ENCODE peak calls at places on chromosomes 7 and 10, in eight cellular contexts. S is HCT116; U is HL-60; V is progenitor cell of endocrine pancreas; K is GM13977; D is CD4-positive, alpha-beta T cell; R is cardiac fibroblast; Q is NB4. G is an unnamed sample.

GRCh38 chr10:60821661-60822060 is 43.4 kb downstream of the CDK1 start:
- DNase-seq in U (no peak), S (no peak), Q (no peak), K (no peak), V (no peak), D (no peak), R (no peak), G (peak)

GRCh38 chr7:82481499-82482097 is 38.0 kb upstream of the CACNA2D1 start:
- DNase-seq in V (no peak), S (peak), D (no peak), R (peak), Q (peak), K (peak), U (no peak), G (peak)

GRCh38 chr10:21173433-21173963 is 276.4 kb upstream of the NEBL start:
- DNase-seq in R (no peak), V (no peak), D (no peak), K (no peak), Q (no peak), U (no peak), S (no peak), G (no peak)

GRCh38 chr7:149776305-149776704 is 2.9 kb upstream of the ZNF467 start:
- DNase-seq in V (no peak), S (no peak), R (peak), U (no peak), K (no peak), Q (no peak), D (no peak), G (peak)

GRCh38 chr7:1351881-1352625 is 107.2 kb downstream of the MICALL2 start:
- DNase-seq in U (no peak), R (no peak), S (no peak), Q (no peak), D (no peak), K (no peak), V (no peak), G (no peak)

GRCh38 chr7:157693071-157693520 is 356.3 kb downstream of the DNAJB6 start:
- DNase-seq in U (no peak), D (no peak), V (no peak), R (no peak), S (no peak), K (no peak), Q (no peak), G (no peak)

GRCh38 chr10:78435484-78436222 is 402.0 kb downstream of the RPS24 start:
- DNase-seq in K (no peak), D (no peak), U (no peak), R (no peak), V (no peak), Q (no peak), S (no peak), G (no peak)

GRCh38 chr7:74275401-74275881 is 13.8 kb upstream of the CLIP2 start:
- DNase-seq in Q (peak), D (no peak), U (no peak), S (no peak), R (no peak), K (no peak), V (peak), G (no peak)

GRCh38 chr10:47047577-47048532 is 136.6 kb downstream of the PTPN20 start:
- DNase-seq in K (peak), Q (peak), S (peak), R (peak), D (peak), U (peak), V (peak), G (peak)

GRCh38 chr10:18516851-18517250 is 134.5 kb downstream of the NSUN6 start:
- DNase-seq in Q (no peak), K (no peak), D (no peak), U (no peak), S (no peak), V (no peak), R (no peak), G (no peak)

GRCh38 chr7:116193329-116194087 is 16.8 kb upstream of the TES start:
- DNase-seq in K (no peak), U (no peak), Q (no peak), R (peak), V (no peak), D (no peak), S (no peak), G (no peak)

GRCh38 chr7:94412762-94413322 is 18.1 kb downstream of the COL1A2 start:
- DNase-seq in K (no peak), V (no peak), S (no peak), R (no peak), D (no peak), Q (no peak), U (no peak), G (no peak)

GRCh38 chr10:121698336-121698735 is 100.1 kb upstream of the FGFR2 start:
- DNase-seq in K (no peak), R (no peak), V (no peak), Q (no peak), S (no peak), D (no peak), U (no peak), G (no peak)

GRCh38 chr10:121077331-121077730 is 226.2 kb downstream of the WDR11 start:
- DNase-seq in K (no peak), D (no peak), Q (peak), R (no peak), S (no peak), U (peak), V (no peak), G (no peak)

GRCh38 chr10:42753507-42754154 is 29.0 kb upstream of the BMS1 start:
- DNase-seq in R (no peak), S (no peak), D (no peak), U (no peak), K (no peak), V (no peak), Q (peak), G (no peak)

GRCh38 chr7:140899883-140900282 is 24.8 kb downstream of the BRAF start:
- DNase-seq in V (no peak), R (no peak), S (no peak), K (no peak), U (no peak), Q (no peak), D (no peak), G (no peak)

GRCh38 chr10:12405342-12406320 is 56.3 kb downstream of the CAMK1D start:
- DNase-seq in V (no peak), D (no peak), Q (no peak), K (no peak), R (no peak), U (no peak), S (no peak), G (peak)

GRCh38 chr7:133770863-133771492 is 356.2 kb upstream of the LRGUK start:
- DNase-seq in Q (no peak), U (no peak), V (no peak), K (no peak), R (peak), D (no peak), S (no peak), G (peak)

GRCh38 chr7:125651823-125652528 is 722.4 kb upstream of the POT1 start:
- DNase-seq in D (no peak), U (no peak), R (no peak), Q (no peak), K (no peak), S (no peak), V (no peak), G (no peak)

GRCh38 chr10:103544657-103545310 is 51.3 kb downstream of the NEURL1 start:
- DNase-seq in D (no peak), V (no peak), U (no peak), K (no peak), R (no peak), S (no peak), Q (no peak), G (no peak)

GRCh38 chr7:25669300-25669781 is 441.1 kb upstream of the NPVF start:
- DNase-seq in S (no peak), K (no peak), U (no peak), D (no peak), Q (no peak), R (no peak), V (no peak), G (no peak)

GRCh38 chr10:48461623-48462481 is 143.0 kb downstream of the ARHGAP22 start:
- DNase-seq in K (no peak), S (no peak), V (no peak), D (no peak), U (no peak), Q (no peak), R (no peak), G (no peak)

GRCh38 chr7:158008267-158008666 is 579.4 kb downstream of the PTPRN2 start:
- DNase-seq in D (no peak), Q (no peak), S (no peak), U (no peak), R (no peak), V (no peak), K (no peak), G (no peak)

GRCh38 chr7:6385110-6385792 is 62.5 kb downstream of the DAGLB start:
- DNase-seq in D (no peak), U (no peak), S (peak), K (no peak), R (peak), V (no peak), Q (no peak), G (peak)

GRCh38 chr10:14879055-14879800 is 562 bp downstream of the SUV39H2 start:
- DNase-seq in V (no peak), K (no peak), Q (peak), U (peak), D (no peak), R (peak), S (no peak), G (no peak)

GRCh38 chr10:17147884-17148494 is 18.4 kb upstream of the CUBN start:
- DNase-seq in R (peak), D (no peak), K (no peak), Q (no peak), S (no peak), U (no peak), V (no peak), G (peak)

GRCh38 chr10:14142631-14143270 is 188.0 kb downstream of the FRMD4A start:
- DNase-seq in K (no peak), R (no peak), U (no peak), Q (no peak), S (no peak), D (no peak), V (no peak), G (no peak)

GRCh38 chr7:51029586-51030230 is 247.0 kb upstream of the GRB10 start:
- DNase-seq in Q (no peak), S (no peak), K (no peak), R (peak), D (no peak), U (no peak), V (no peak), G (peak)

GRCh38 chr7:141785711-141786552 is 4.1 kb upstream of the TAS2R5 start:
- DNase-seq in Q (peak), D (no peak), R (peak), S (peak), K (peak), V (no peak), U (peak), G (peak)

GRCh38 chr10:7432884-7433726 is 22.3 kb upstream of the SFMBT2 start:
- DNase-seq in K (no peak), S (no peak), D (no peak), Q (no peak), R (no peak), V (no peak), U (no peak), G (no peak)

GRCh38 chr10:133379801-133380666 is 972 bp downstream of the PAOX start:
- DNase-seq in U (no peak), D (no peak), V (no peak), S (no peak), R (no peak), Q (no peak), K (no peak), G (no peak)

GRCh38 chr10:16794005-16794404 is 23.2 kb downstream of the RSU1 start:
- DNase-seq in R (no peak), Q (no peak), K (no peak), U (no peak), V (no peak), D (no peak), S (no peak), G (no peak)

GRCh38 chr10:23192741-23193434 is 776 bp downstream of the PTF1A start:
- DNase-seq in U (no peak), V (peak), D (no peak), K (no peak), Q (no peak), S (no peak), R (no peak), G (no peak)

GRCh38 chr10:71911296-71911954 is 52.8 kb upstream of the CHST3 start:
- DNase-seq in U (no peak), S (no peak), R (peak), D (no peak), K (no peak), Q (no peak), V (no peak), G (peak)

GRCh38 chr10:16933799-16934198 is 116.6 kb upstream of the RSU1 start:
- DNase-seq in Q (no peak), V (no peak), U (no peak), K (no peak), R (peak), D (no peak), S (no peak), G (no peak)

GRCh38 chr10:62738916-62739315 is 65.6 kb upstream of the ADO start:
- DNase-seq in V (no peak), U (no peak), D (no peak), R (no peak), Q (no peak), K (no peak), S (no peak), G (peak)

GRCh38 chr7:1204460-1204859 is 28.2 kb upstream of the UNCX start:
- DNase-seq in S (no peak), U (no peak), D (no peak), V (no peak), R (no peak), Q (no peak), K (no peak), G (no peak)

GRCh38 chr7:23074443-23075244 is 30.9 kb upstream of the KLHL7 start:
- DNase-seq in K (no peak), R (no peak), S (no peak), Q (no peak), V (no peak), U (no peak), D (no peak), G (peak)

GRCh38 chr10:33783078-33783477 is 448.6 kb upstream of the NRP1 start:
- DNase-seq in V (no peak), S (no peak), R (no peak), K (no peak), D (no peak), Q (no peak), U (no peak), G (no peak)

GRCh38 chr7:107931740-107932515 is 40.9 kb downstream of the DLD start:
- DNase-seq in U (no peak), S (no peak), K (no peak), V (no peak), R (no peak), Q (no peak), D (no peak), G (no peak)

GRCh38 chr10:119872860-119873671 is 423 bp upstream of the MCMBP start:
- DNase-seq in V (peak), S (peak), U (peak), K (peak), R (peak), D (peak), Q (peak), G (peak)
- TF ChIP-seq CTCF in V (no peak), S (no peak), U (no peak), K (no peak), R (no peak), D (no peak), Q (no peak), G (no peak)

DNA sequence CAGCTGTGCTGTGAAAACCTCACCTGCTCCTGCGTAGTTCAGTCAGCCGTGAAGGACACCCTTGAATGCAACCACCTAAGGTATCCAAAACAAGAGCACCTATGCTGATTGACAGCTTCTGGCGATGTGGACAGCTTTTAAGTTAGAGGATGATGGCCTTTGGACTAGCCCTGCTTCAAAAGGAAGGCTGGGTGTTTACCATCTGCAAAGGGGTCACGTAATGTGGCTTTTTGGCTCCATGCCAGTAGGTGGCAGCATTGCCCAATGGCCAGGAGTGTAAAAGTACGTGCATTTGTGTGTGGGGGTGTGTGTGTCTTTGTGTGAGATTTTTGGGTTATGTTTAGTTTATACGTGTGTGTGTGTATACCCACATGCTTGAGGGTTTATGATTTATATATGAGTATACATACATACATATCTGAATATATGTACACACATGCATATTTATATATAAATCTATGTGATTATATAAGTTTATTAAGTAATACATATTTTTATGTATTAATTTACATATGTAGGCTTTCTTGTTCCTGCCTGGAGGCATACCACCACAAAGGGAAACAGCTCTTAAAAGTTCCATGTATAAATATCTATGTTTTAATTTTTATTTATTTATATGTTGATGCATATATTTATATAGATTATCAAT is 236.3 kb upstream of the ANKRD30A start:
- DNase-seq in S (peak), K (peak), U (peak), V (peak), Q (peak), R (peak), D (no peak), G (peak)
- TF ChIP-seq CTCF in S (peak), K (peak), U (peak), V (peak), Q (peak), R (no peak), D (peak), G (peak)

GRCh38 chr10:70324341-70324861 is 40.6 kb upstream of the NPFFR1 start:
- DNase-seq in D (no peak), U (no peak), R (no peak), V (no peak), S (no peak), K (peak), Q (no peak), G (no peak)

GRCh38 chr10:70323143-70323696 is 39.4 kb upstream of the NPFFR1 start:
- DNase-seq in S (no peak), R (no peak), K (no peak), U (no peak), Q (peak), D (no peak), V (no peak), G (no peak)

GRCh38 chr10:70321897-70322890 is 38.4 kb upstream of the NPFFR1 start:
- DNase-seq in V (no peak), U (no peak), K (no peak), Q (no peak), S (no peak), R (no peak), D (no peak), G (no peak)

GRCh38 chr10:70324951-70325781 is 41.4 kb upstream of the NPFFR1 start:
- DNase-seq in V (no peak), R (no peak), Q (no peak), U (no peak), K (no peak), D (no peak), S (no peak), G (no peak)

DNA sequence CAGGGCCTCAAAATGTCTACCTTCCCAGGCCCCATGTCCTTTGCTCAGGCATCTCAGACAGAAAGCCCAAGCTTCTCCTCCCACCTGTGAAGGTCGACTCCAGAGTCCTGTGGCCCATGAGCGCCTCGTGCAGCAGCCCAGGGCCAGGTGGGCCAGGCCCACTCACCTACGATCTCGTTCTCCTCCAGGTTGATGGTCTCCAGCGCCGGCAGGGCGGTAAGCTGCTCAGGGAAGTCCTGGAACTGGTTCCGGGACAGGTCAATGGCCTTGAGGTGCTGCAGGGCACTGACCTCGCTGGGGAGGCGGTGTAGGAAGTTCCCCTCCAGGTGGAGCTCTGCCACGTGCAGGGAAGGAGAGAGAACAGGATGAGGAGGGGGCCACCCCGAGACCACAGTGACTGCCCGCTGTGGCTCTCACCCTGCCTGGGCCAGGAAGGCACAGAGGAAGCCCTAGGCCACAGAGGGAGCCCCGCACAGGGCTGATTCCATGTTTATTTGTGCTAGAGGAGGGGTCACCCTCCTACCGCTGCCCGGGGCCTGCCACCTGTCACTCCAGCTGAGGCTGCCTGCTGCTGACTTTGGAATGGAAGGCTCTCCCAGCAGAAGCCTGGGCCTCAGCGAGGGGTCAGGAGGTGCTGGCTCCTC is 40.0 kb upstream of the NPFFR1 start:
- DNase-seq in U (no peak), Q (no peak), S (no peak), D (no peak), K (no peak), R (no peak), V (no peak), G (no peak)
- TF ChIP-seq CTCF in U (no peak), Q (no peak), S (no peak), D (no peak), K (peak), R (no peak), V (no peak), G (no peak)

DNA sequence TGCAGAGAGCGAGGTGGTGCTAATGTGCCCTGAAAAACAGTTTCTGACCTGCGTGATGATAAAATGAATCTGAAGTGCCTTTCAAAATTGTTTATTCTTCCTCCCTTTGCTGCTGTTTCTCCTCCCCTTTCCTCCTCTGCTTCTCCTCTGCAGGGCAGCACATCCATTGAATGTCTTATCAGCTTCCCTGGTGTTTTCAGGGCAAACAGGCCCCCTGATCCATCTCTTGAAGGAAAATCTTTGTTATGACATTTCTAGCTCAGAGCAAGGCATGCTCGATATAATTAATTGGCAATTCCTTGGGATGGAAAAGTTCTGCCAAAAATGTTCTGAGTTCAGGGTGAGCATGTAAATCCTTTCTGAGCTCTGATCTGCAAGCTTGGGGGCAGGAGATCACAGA is 364.2 kb upstream of the ZNF32 start:
- DNase-seq in V (no peak), K (no peak), Q (no peak), R (no peak), D (no peak), U (no peak), S (no peak), G (no peak)
- TF ChIP-seq CTCF in V (no peak), K (no peak), Q (no peak), R (no peak), D (no peak), U (no peak), S (no peak), G (no peak)